ENCODE peak calls at places on chromosomes 3 and 15, in four cellular contexts. A is heart left ventricle, C is IMR-90, N is AML-193. I is an unnamed sample.

GRCh38 chr3:13371100-13372075 is 48.7 kb downstream of the NUP210 start:
- DNase-seq in A (no peak), C (no peak), N (no peak), I (no peak)

GRCh38 chr3:67381667-67382272 is 272.6 kb downstream of the SUCLG2 start:
- DNase-seq in A (no peak), C (peak; percentile 27), N (peak; percentile 33), I (peak; percentile 6)

GRCh38 chr3:170417090-170417489 is 1.6 kb upstream of the CLDN11 start:
- DNase-seq in A (no peak), C (no peak), N (no peak), I (no peak)

GRCh38 chr15:73959012-73959581 is 32.8 kb downstream of the LOXL1 start:
- DNase-seq in A (no peak), C (no peak), N (peak; percentile 27), I (peak; percentile 10)

GRCh38 chr3:186307594-186307993 is 54.4 kb downstream of the DGKG start:
- DNase-seq in A (no peak), C (peak; percentile 52), N (peak; percentile 46), I (no peak)

GRCh38 chr3:71245052-71245488 is 338.5 kb downstream of the FOXP1 start:
- DNase-seq in A (no peak), C (peak; percentile 83), N (no peak), I (no peak)

GRCh38 chr3:192920406-192920805 is 2.8 kb upstream of the MB21D2 start:
- DNase-seq in A (no peak), C (no peak), N (no peak), I (no peak)

GRCh38 chr3:104566054-104566453 is 800.7 kb upstream of the ALCAM start:
- DNase-seq in A (no peak), C (no peak), N (no peak), I (no peak)

GRCh38 chr15:63083046-63083445 is 38.6 kb upstream of the LACTB start:
- DNase-seq in A (peak; percentile 63), C (no peak), N (no peak), I (no peak)

GRCh38 chr3:67578416-67578815 is 76.0 kb downstream of the SUCLG2 start:
- DNase-seq in A (no peak), C (no peak), N (no peak), I (no peak)

GRCh38 chr3:178492496-178492895 is 43.7 kb upstream of the KCNMB2 start:
- DNase-seq in A (no peak), C (no peak), N (no peak), I (no peak)

GRCh38 chr3:183619624-183620274 is 15.7 kb upstream of the KLHL24 start:
- DNase-seq in A (no peak), C (no peak), N (no peak), I (no peak)

GRCh38 chr15:83320831-83321230 is 36.4 kb upstream of the BNC1 start:
- DNase-seq in A (no peak), C (no peak), N (no peak), I (no peak)

GRCh38 chr3:5057217-5057616 is 64.9 kb upstream of the ARL8B start:
- DNase-seq in A (no peak), C (no peak), N (no peak), I (no peak)

GRCh38 chr3:131995936-131996335 is 38.9 kb downstream of the CPNE4 start:
- DNase-seq in A (no peak), C (no peak), N (no peak), I (no peak)

GRCh38 chr3:100159564-100160153 is 45.4 kb upstream of the FILIP1L start:
- DNase-seq in A (no peak), C (peak; percentile 84), N (no peak), I (no peak)

GRCh38 chr3:128385080-128385832 is 81.4 kb downstream of the DNAJB8 start:
- DNase-seq in A (peak; percentile 92), C (peak; percentile 73), N (no peak), I (no peak)

GRCh38 chr15:36965561-36966342 is 134.6 kb downstream of the MEIS2 start:
- DNase-seq in A (no peak), C (no peak), N (no peak), I (no peak)

GRCh38 chr3:57094606-57095005 is 34.1 kb downstream of the SPATA12 start:
- DNase-seq in A (no peak), C (peak; percentile 73), N (no peak), I (no peak)

GRCh38 chr15:69474291-69474690 is 21.7 kb downstream of the RPLP1 start:
- DNase-seq in A (no peak), C (peak; percentile 74), N (no peak), I (no peak)

GRCh38 chr15:71679223-71680078 is 130.9 kb upstream of the NR2E3 start:
- DNase-seq in A (no peak), C (peak; percentile 83), N (no peak), I (no peak)

GRCh38 chr15:67828379-67828968 is 3.2 kb downstream of the SKOR1 start:
- DNase-seq in A (no peak), C (no peak), N (no peak), I (no peak)

GRCh38 chr3:141528837-141529236 is 42.0 kb downstream of the RASA2 start:
- DNase-seq in A (no peak), C (no peak), N (peak; percentile 46), I (no peak)

GRCh38 chr15:76376816-76377215 is 40.2 kb downstream of the ISL2 start:
- DNase-seq in A (no peak), C (peak; percentile 46), N (no peak), I (no peak)

GRCh38 chr3:113552851-113553250 is 20.5 kb downstream of the SIDT1 start:
- DNase-seq in A (no peak), C (no peak), N (peak; percentile 72), I (no peak)

GRCh38 chr3:187889601-187890404 is 144.5 kb upstream of the BCL6 start:
- DNase-seq in A (no peak), C (no peak), N (peak; percentile 69), I (no peak)

GRCh38 chr15:66089049-66089448 is 164.5 kb downstream of the MEGF11 start:
- DNase-seq in A (peak; percentile 86), C (no peak), N (no peak), I (no peak)

GRCh38 chr3:69116897-69117296 is 5.5 kb downstream of the LMOD3 start:
- DNase-seq in A (no peak), C (no peak), N (no peak), I (no peak)

GRCh38 chr15:60462027-60462426 is 16.9 kb downstream of the ICE2 start:
- DNase-seq in A (no peak), C (peak; percentile 11), N (no peak), I (no peak)

GRCh38 chr15:66770518-66771350 is 68.7 kb downstream of the SMAD6 start:
- DNase-seq in A (no peak), C (no peak), N (no peak), I (no peak)

GRCh38 chr3:186788482-186789370 is 5.3 kb downstream of the EIF4A2 start:
- DNase-seq in A (no peak), C (no peak), N (no peak), I (no peak)

GRCh38 chr15:48046813-48047483 is 73.8 kb upstream of the SLC24A5 start:
- DNase-seq in A (no peak), C (no peak), N (no peak), I (no peak)

GRCh38 chr3:175914785-175915184 is 1055.7 kb downstream of the NAALADL2 start:
- DNase-seq in A (no peak), C (peak; percentile 33), N (no peak), I (no peak)

GRCh38 chr3:64150527-64151238 is 74.6 kb downstream of the PRICKLE2 start:
- DNase-seq in A (peak; percentile 88), C (peak; percentile 99), N (no peak), I (peak; percentile 72)

GRCh38 chr3:158233791-158234190 is 123.9 kb downstream of the RSRC1 start:
- DNase-seq in A (no peak), C (no peak), N (no peak), I (no peak)

GRCh38 chr3:57126244-57126643 is 38.9 kb downstream of the IL17RD start:
- DNase-seq in A (no peak), C (no peak), N (no peak), I (no peak)

GRCh38 chr3:107969994-107970896 is 120.6 kb downstream of the CD47 start:
- DNase-seq in A (no peak), C (peak; percentile 16), N (no peak), I (peak; percentile 24)

GRCh38 chr15:75036269-75036668 is 12.9 kb downstream of the PPCDC start:
- DNase-seq in A (no peak), C (no peak), N (no peak), I (no peak)

I was measured in NCI-H1092 treated with DMSO at 0.1 percent for 48 hours.